ENCODE peak calls at places on chromosomes 11 and 22, in five cellular contexts. L is HCT116, R is H1, O is HepG2, Q is K562. G is an unnamed sample.

GRCh38 chr11:14248577-14248976 is 110.4 kb downstream of the RRAS2 start:
- DNase-seq in L (no peak), R (no peak), O (no peak), Q (no peak), G (peak; percentile 58)

GRCh38 chr11:86486261-86487030 is 111.8 kb downstream of the CCDC81 start:
- DNase-seq in L (no peak), R (no peak), O (no peak), Q (no peak), G (no peak)

GRCh38 chr11:57249384-57250319 is 12.6 kb upstream of the APLNR start:
- DNase-seq in L (peak; percentile 27), R (no peak), O (peak; percentile 23), Q (peak; percentile 78), G (peak; percentile 50)

GRCh38 chr22:37752189-37753061 is 55.3 kb upstream of the GCAT start:
- DNase-seq in L (peak; percentile 92), R (no peak), O (peak; percentile 73), Q (no peak), G (no peak)

GRCh38 chr11:227824-228223 is 8.3 kb downstream of the SIRT3 start:
- DNase-seq in L (no peak), R (no peak), O (no peak), Q (no peak), G (no peak)

GRCh38 chr22:46749682-46750529 is 11.9 kb upstream of the CERK start:
- DNase-seq in L (no peak), R (no peak), O (no peak), Q (no peak), G (no peak)

GRCh38 chr22:29266564-29267461 is 968 bp downstream of the RHBDD3 start:
- DNase-seq in L (no peak), R (no peak), O (no peak), Q (peak; percentile 27), G (no peak)

GRCh38 chr11:130873766-130874165 is 42.5 kb downstream of the SNX19 start:
- DNase-seq in L (no peak), R (no peak), O (no peak), Q (no peak), G (no peak)

GRCh38 chr11:76768091-76769047 is 14.8 kb upstream of the TSKU start:
- DNase-seq in L (no peak), R (no peak), O (peak; percentile 29), Q (no peak), G (no peak)

GRCh38 chr11:69496631-69497220 is 15.3 kb downstream of the LINC01488 start:
- DNase-seq in L (no peak), R (no peak), O (no peak), Q (no peak), G (no peak)

GRCh38 chr11:131904756-131905155 is 534.3 kb downstream of the NTM start:
- DNase-seq in L (no peak), R (no peak), O (no peak), Q (no peak), G (peak; percentile 79)

GRCh38 chr11:130488187-130489026 is 40.0 kb downstream of the ADAMTS15 start:
- DNase-seq in L (no peak), R (no peak), O (no peak), Q (no peak), G (no peak)

GRCh38 chr11:12143461-12144258 is 33.3 kb downstream of the MICAL2 start:
- DNase-seq in L (no peak), R (no peak), O (peak; percentile 34), Q (no peak), G (no peak)

GRCh38 chr11:22193348-22194051 is 615 bp downstream of the ANO5 start:
- DNase-seq in L (no peak), R (peak; percentile 5), O (no peak), Q (peak; percentile 6), G (peak; percentile 3)

GRCh38 chr11:96335389-96335788 is 7.6 kb downstream of the MAML2 start:
- DNase-seq in L (no peak), R (no peak), O (no peak), Q (no peak), G (no peak)

GRCh38 chr11:84855846-84856245 is 771.3 kb downstream of the DLG2 start:
- DNase-seq in L (no peak), R (no peak), O (no peak), Q (no peak), G (no peak)

GRCh38 chr22:20957691-20958440 is 9.2 kb upstream of the AIFM3 start:
- DNase-seq in L (no peak), R (no peak), O (no peak), Q (no peak), G (no peak)

GRCh38 chr22:50250249-50250554 is 863 bp downstream of the HDAC10 start:
- DNase-seq in L (no peak), R (no peak), O (no peak), Q (no peak), G (no peak)

GRCh38 chr22:20438066-20438677 is 547 bp upstream of the SCARF2 start:
- DNase-seq in L (no peak), R (no peak), O (no peak), Q (no peak), G (no peak)

GRCh38 chr22:41992496-41992895 is 6.1 kb upstream of the WBP2NL start:
- DNase-seq in L (no peak), R (no peak), O (no peak), Q (no peak), G (no peak)

GRCh38 chr11:14073821-14074529 is 111.5 kb downstream of the SPON1 start:
- DNase-seq in L (no peak), R (no peak), O (no peak), Q (no peak), G (peak; percentile 39)

GRCh38 chr22:45072322-45072903 is 62.6 kb upstream of the PHF21B start:
- DNase-seq in L (peak; percentile 77), R (no peak), O (no peak), Q (peak; percentile 40), G (no peak)

GRCh38 chr11:65362320-65362931 is 7.9 kb downstream of the TIGD3 start:
- DNase-seq in L (no peak), R (no peak), O (no peak), Q (peak; percentile 68), G (no peak)

GRCh38 chr11:130549393-130549999 is 101.1 kb downstream of the ADAMTS15 start:
- DNase-seq in L (no peak), R (no peak), O (no peak), Q (no peak), G (no peak)

GRCh38 chr11:36280531-36280930 is 8.7 kb downstream of the COMMD9 start:
- DNase-seq in L (no peak), R (no peak), O (no peak), Q (no peak), G (no peak)

GRCh38 chr11:36281850-36282249 is 7.4 kb downstream of the COMMD9 start:
- DNase-seq in L (no peak), R (no peak), O (no peak), Q (no peak), G (no peak)

GRCh38 chr11:36288442-36289225 is 590 bp downstream of the COMMD9 start:
- DNase-seq in L (no peak), R (no peak), O (no peak), Q (peak; percentile 20), G (no peak)

GRCh38 chr11:36278531-36279245 is 10.5 kb downstream of the COMMD9 start:
- DNase-seq in L (no peak), R (no peak), O (no peak), Q (no peak), G (no peak)

DNA sequence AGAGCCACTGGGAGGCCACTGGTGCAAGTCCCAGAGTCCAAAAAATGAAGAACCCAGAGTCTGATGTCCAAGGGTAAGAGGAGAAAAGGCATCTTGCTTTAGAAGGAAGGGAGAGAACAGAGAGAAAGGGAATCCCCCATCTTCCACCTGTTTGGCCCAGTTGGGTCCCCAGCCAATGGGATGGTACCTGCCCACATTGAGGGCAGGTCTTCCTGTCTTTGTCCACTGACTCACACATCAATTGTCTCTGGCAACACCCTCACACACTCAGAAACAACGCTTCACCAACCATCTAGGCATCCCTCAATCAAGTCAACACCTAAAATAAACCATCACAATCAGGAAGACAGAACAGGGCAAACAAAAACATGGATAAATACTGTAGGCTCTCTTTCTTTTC is 6.3 kb downstream of the COMMD9 start:
- DNase-seq in L (no peak), R (no peak), O (no peak), Q (no peak), G (no peak)
- H3K4me3 ChIP-seq in L (no peak overlapping the region), R (no peak overlapping the region), O (no peak overlapping the region), Q (no peak overlapping the region), G (no peak overlapping the region)

GRCh38 chr22:26430600-26430999 is 1.5 kb downstream of the ASPHD2 start:
- DNase-seq in L (no peak), R (no peak), O (no peak), Q (no peak), G (no peak)
- H3K9ac ChIP-seq in L (no peak overlapping the region), R (no peak overlapping the region), O (no peak overlapping the region), Q (no peak overlapping the region), G (no peak overlapping the region)

GRCh38 chr11:62139526-62140301 is 15.9 kb downstream of the INCENP start:
- DNase-seq in L (no peak), R (no peak), O (no peak), Q (no peak), G (no peak)
- TF ChIP-seq ZNF274 in L (no peak), R (no peak), O (no peak), Q (no peak), G (no peak)

GRCh38 chr11:35664977-35665441 is 2.4 kb downstream of the TRIM44 start:
- DNase-seq in L (no peak), R (no peak), O (no peak), Q (peak; percentile 25), G (no peak)
- H3K4me3 ChIP-seq in L (no peak overlapping the region), R (no peak overlapping the region), O (peak overlapping the region; percentile 16), Q (peak overlapping the region; percentile 58), G (no peak overlapping the region)

DNA sequence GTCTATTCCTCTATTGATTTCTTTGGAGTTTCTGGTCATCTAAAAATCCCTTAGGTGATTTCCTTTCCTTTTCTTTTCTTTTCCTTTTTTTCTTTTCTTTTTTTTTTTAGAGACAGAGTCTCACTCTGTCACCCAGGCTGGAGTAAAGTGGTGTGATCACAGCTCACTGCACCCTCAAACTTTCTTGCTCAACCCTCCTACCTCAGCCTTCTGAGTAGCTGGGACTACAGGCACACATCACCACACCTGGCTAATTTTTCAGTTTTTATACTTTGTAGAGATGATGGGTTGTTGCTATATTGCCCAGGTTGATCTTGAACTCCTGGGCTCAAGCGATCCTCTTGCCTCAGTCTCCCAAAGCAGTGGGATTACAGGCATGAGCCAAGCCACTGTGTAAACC is 1.9 kb upstream of the C11orf52 start:
- DNase-seq in L (no peak), R (no peak), O (no peak), Q (no peak), G (no peak)
- H3K9ac ChIP-seq in L (no peak overlapping the region), R (no peak overlapping the region), O (no peak overlapping the region), Q (no peak overlapping the region), G (no peak overlapping the region)

GRCh38 chr11:118892515-118892914 is 8.8 kb downstream of the CXCR5 start:
- DNase-seq in L (no peak), R (no peak), O (no peak), Q (no peak), G (no peak)
- TF ChIP-seq ZNF274 in L (no peak), R (no peak), O (no peak), Q (no peak), G (no peak)

DNA sequence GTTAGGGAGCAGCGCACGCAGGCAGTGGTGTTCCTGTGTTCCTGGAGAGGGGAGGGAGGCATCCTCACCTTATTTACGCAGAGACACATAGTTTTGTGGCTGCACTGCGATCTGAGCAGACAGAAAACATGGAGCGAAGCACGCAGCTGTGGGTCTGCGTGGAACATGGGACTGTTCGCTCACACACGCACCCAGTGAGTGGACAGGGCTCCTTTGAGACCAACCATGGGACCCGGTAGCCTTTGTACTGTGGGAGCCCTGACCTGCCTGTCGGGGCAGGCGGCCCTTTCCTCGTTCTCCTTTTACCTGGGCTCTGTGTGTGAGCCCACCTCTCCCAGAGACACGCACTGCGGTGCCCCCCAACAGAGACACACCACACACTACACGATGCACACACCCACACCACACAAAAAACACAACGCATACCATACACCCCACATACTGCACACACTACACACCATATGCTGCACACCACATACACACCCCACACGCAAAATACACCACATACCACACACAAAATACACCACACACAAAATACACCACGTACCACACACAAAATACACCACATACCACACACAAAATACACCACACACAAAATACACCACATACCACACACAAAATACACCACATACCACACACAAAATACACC is 1245.7 kb downstream of the BRD1 start:
- DNase-seq in L (no peak), R (no peak), O (no peak), Q (no peak), G (no peak)
- H3K4me3 ChIP-seq in L (no peak overlapping the region), R (no peak overlapping the region), O (no peak overlapping the region), Q (no peak overlapping the region), G (no peak overlapping the region)